ENCODE peak calls at places on chromosomes 3 and 15, in four cellular contexts. L is fibroblast of the aortic adventitia, Y is GM13976, M is activated B cell treated with CpG ODN at 0.5 μM for 24 hours. V is an unnamed sample.

GRCh38 chr3:52070724-52071621 is 14.6 kb upstream of the DUSP7 start:
- DNase-seq in L (no peak), Y (no peak), M (no peak), V (no peak)

GRCh38 chr3:108221403-108221802 is 821 bp downstream of the IFT57 start:
- DNase-seq in L (no peak), Y (no peak), M (no peak), V (no peak)

GRCh38 chr15:95032181-95032580 is 800.8 kb downstream of the MCTP2 start:
- DNase-seq in L (no peak), Y (no peak), M (no peak), V (no peak)

GRCh38 chr3:13850161-13850945 is 29.5 kb downstream of the WNT7A start:
- DNase-seq in L (peak), Y (no peak), M (no peak), V (no peak)

GRCh38 chr3:99522147-99522546 is 116.2 kb upstream of the COL8A1 start:
- DNase-seq in L (no peak), Y (no peak), M (no peak), V (no peak)

GRCh38 chr3:188854395-188855149 is 317.2 kb upstream of the TPRG1 start:
- DNase-seq in L (peak), Y (no peak), M (no peak), V (no peak)

GRCh38 chr3:188006726-188007393 is 147.1 kb upstream of the LPP start:
- DNase-seq in L (peak), Y (no peak), M (peak), V (no peak)

GRCh38 chr15:33955945-33956344 is 12.4 kb upstream of the CHRM5 start:
- DNase-seq in L (no peak), Y (no peak), M (no peak), V (no peak)

GRCh38 chr3:126013742-126014141 is 44.8 kb downstream of the ROPN1B start:
- DNase-seq in L (no peak), Y (peak), M (no peak), V (no peak)

GRCh38 chr3:133464573-133464972 is 64.7 kb downstream of the BFSP2 start:
- DNase-seq in L (peak), Y (no peak), M (no peak), V (no peak)

GRCh38 chr3:71057526-71057894 is 526.0 kb downstream of the FOXP1 start:
- DNase-seq in L (peak), Y (no peak), M (no peak), V (no peak)

GRCh38 chr3:115146418-115147328 is at the start of gene ZBTB20:
- DNase-seq in L (peak), Y (peak), M (peak), V (no peak)

GRCh38 chr15:90881978-90882721 is 2.2 kb upstream of the FES start:
- DNase-seq in L (no peak), Y (no peak), M (no peak), V (no peak)

GRCh38 chr3:176275113-176275512 is 922.2 kb downstream of the TBL1XR1 start:
- DNase-seq in L (no peak), Y (no peak), M (no peak), V (no peak)

GRCh38 chr3:114709102-114709501 is 415.3 kb downstream of the TIGIT start:
- DNase-seq in L (peak), Y (peak), M (no peak), V (no peak)

GRCh38 chr3:66233033-66233432 is 12.2 kb downstream of the SLC25A26 start:
- DNase-seq in L (no peak), Y (no peak), M (no peak), V (no peak)

GRCh38 chr3:53192608-53193007 is 31.6 kb downstream of the PRKCD start:
- DNase-seq in L (no peak), Y (no peak), M (no peak), V (no peak)

GRCh38 chr15:67547836-67548531 is 5.5 kb downstream of the MAP2K5 start:
- DNase-seq in L (peak), Y (no peak), M (no peak), V (no peak)

GRCh38 chr3:120798346-120798745 is 55.8 kb downstream of the GTF2E1 start:
- DNase-seq in L (peak), Y (no peak), M (no peak), V (no peak)

GRCh38 chr15:72375846-72376581 is at the start of gene HEXA:
- DNase-seq in L (peak), Y (peak), M (peak), V (peak)

GRCh38 chr3:66615643-66616301 is 115.0 kb upstream of the LRIG1 start:
- DNase-seq in L (no peak), Y (no peak), M (no peak), V (no peak)

GRCh38 chr15:94305133-94305532 is 73.8 kb downstream of the MCTP2 start:
- DNase-seq in L (no peak), Y (no peak), M (no peak), V (no peak)

GRCh38 chr3:164450276-164450905 is 627.9 kb downstream of the SI start:
- DNase-seq in L (peak), Y (no peak), M (no peak), V (no peak)

GRCh38 chr3:20843037-20843436 is 657.0 kb upstream of the SGO1 start:
- DNase-seq in L (no peak), Y (no peak), M (no peak), V (no peak)

GRCh38 chr3:55615694-55616310 is 128.7 kb upstream of the WNT5A start:
- DNase-seq in L (no peak), Y (no peak), M (no peak), V (no peak)

GRCh38 chr15:35557544-35557943 is 11.6 kb upstream of the DPH6 start:
- DNase-seq in L (peak), Y (no peak), M (no peak), V (no peak)

GRCh38 chr3:170037463-170038433 is at the start of gene GPR160:
- DNase-seq in L (peak), Y (peak), M (peak), V (peak)

GRCh38 chr3:127167315-127168043 is 25.5 kb upstream of the PRR23E start:
- DNase-seq in L (no peak), Y (no peak), M (no peak), V (no peak)

DNA sequence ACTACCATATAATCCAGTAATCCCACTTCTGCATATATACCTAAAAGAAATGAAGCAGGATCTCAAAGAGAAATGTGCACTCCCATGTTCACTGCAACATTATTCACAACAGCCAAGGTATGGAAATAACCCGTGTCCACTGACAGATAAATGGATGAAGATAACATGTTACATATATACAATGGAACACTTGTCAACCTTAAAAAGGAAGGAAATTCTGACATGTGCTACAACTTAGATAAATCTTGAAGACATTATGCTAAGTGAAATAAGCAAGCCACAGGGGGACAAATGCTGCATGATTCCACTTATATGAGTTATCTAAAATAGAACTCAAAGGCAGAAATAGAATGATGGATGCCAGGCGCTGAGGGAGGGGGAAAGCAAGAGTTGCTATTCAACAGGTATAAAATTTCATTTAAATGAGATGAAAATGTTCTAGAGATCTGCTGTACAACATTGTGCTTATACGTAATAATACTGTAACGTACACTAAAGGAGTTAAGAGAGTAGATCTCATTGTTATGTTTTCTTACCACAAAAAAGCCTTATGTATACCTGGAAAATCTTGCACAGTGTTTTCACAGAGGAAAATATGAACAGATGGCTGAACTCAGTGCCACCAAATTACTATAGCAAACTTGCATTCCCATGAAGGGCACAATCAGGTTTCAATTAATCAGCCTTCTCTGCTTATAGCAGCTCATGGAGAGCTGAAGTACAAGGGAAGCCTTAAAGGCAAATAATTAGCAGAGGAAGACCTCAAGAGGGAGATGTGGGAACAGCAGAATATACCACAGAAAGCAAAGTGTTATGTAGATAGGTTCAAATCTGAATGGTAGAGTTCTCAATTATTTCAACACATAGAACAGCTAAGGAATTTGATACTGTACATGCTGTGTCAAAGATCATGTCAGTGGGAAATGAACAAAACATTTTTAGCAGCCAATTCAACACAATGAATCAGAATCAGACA is 8.0 kb upstream of the VPS39 start:
- DNase-seq in L (peak), Y (no peak), M (no peak), V (no peak)
- TF ChIP-seq CTCF in L (no peak), Y (peak), M (no peak), V (peak)

DNA sequence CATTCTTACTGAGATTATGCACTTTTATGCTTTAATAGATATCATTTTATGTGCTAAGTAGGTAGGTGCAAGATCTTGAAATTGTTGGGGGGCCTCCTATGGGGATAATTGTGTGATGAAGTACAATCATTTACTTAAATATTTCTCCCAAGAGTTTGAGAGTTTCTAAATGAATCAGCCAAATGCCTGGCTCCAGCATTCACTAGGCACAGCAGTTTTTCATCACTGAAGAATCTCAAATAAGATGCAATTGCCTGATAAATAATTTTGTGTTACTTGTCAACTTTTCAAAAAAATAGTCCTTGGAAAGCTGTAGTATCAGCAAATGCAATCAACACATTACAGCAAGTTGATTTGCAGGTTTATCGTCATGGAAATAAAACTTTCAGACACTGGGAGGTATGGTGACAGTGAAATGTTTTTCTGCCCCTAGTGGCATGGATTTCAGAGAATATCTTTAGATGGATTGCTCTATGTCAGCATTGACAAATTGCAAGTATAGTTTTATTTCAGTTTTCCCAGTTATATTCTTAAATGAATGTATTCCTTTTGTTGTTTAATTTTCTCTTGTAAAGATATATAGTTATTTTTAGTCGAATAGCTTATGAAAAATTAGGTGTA is 167.1 kb downstream of the NEK11 start:
- DNase-seq in L (no peak), Y (no peak), M (no peak), V (no peak)
- TF ChIP-seq CTCF in L (no peak), Y (no peak), M (no peak), V (no peak)

DNA sequence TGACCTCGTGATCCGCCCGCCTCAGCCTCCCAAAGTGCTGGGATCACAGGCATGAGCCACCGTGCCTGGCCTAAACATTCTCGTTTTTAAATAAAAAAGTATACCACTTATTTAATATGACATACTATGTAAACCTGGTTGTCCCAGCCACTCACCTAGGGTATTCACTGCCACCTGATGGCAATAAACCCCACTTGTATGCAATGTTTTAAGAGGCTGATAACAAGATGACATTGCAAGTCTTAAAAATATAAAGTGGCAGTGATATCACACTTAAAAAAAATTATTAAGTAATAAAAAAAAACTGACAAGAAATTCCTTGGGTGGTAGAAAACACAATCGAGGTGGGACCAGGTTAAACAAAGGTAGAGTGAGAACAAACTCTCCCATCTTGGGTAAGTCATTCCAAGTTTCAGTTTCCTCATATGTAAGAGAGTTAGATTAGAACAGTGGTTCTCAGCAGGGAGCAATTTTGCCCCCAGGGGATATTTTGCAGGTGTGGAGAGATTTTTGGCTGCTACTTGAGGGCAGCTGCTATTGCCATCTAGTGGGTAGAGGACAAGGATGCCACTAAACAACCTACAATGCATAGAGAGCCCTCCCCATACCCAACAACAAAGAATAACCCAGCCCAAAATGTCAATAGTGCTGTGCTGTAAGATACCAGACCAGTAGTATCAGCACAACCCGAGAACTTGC is 14.5 kb downstream of the ARF4 start:
- DNase-seq in L (no peak), Y (no peak), M (no peak), V (no peak)
- TF ChIP-seq CTCF in L (peak), Y (no peak), M (no peak), V (peak)

GRCh38 chr3:96813820-96814580 is 394 bp upstream of the EPHA6 start:
- DNase-seq in L (peak), Y (peak), M (no peak), V (peak)
- TF ChIP-seq CTCF in L (peak), Y (no peak), M (no peak), V (peak)

DNA sequence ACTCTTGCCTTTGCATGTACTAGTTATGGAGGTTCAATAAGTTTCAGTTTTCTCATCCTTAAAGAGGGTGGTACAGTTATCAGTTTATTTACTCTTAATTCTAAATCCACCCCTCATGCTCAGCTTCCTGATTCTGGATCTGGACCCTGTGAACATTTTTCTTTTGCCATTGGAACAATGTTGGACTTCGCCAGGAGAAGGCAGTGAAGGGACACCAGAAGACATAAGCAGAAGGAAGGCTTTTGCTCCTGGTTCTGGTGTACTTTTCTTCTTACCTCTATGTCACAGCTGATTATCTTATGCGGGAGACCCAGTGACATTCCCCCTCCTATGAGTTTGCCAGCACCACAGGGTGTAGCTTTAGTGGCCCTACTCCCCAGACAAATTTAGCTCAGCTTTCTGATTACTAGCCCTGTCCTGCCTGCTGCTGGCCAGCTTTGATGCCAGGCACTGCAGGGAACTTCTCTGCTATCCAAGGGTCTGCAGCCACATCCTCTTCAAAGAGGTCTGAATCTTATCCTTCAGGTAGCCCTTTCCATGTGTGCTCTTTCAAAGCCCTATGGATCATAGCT is 466.3 kb upstream of the EPHA3 start:
- DNase-seq in L (no peak), Y (no peak), M (no peak), V (no peak)
- TF ChIP-seq CTCF in L (no peak), Y (no peak), M (no peak), V (no peak)

GRCh38 chr3:87147562-87147961 is 79.5 kb upstream of the CHMP2B start:
- DNase-seq in L (no peak), Y (no peak), M (no peak), V (no peak)

GRCh38 chr3:87148020-87148419 is 79.1 kb upstream of the CHMP2B start:
- DNase-seq in L (no peak), Y (no peak), M (no peak), V (no peak)

GRCh38 chr3:87145553-87145952 is 81.6 kb upstream of the CHMP2B start:
- DNase-seq in L (peak), Y (peak), M (no peak), V (no peak)
- TF ChIP-seq CTCF in L (peak), Y (no peak), M (no peak), V (peak)

GRCh38 chr15:57529748-57530147 is 62.0 kb upstream of the MYZAP start:
- DNase-seq in L (no peak), Y (no peak), M (no peak), V (no peak)
- TF ChIP-seq CTCF in L (no peak), Y (no peak), M (no peak), V (no peak)

GRCh38 chr3:4977889-4978258 is 1.4 kb upstream of the BHLHE40 start:
- DNase-seq in L (no peak), Y (no peak), M (no peak), V (no peak)
- TF ChIP-seq CTCF in L (no peak), Y (no peak), M (no peak), V (no peak)

DNA sequence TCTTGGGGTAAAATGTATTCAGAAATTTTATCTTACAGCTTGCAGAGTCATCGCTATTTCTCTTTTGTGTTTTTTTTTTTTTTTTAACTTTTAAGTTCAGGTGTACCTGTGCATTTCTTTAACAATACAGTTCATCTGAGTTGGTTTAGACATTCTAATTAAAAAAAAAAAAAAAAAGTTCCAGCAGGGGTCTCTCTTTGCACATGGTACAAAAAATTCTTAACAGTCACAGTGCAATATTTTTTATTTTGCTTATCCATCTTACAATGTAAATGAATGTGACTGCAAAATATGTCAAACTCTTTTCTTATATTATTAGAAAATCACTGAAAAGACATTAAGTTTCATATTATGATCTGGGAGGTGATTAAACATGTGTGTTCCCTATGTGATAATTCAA is 47.5 kb upstream of the SLC9A9 start:
- DNase-seq in L (peak), Y (peak), M (no peak), V (no peak)
- TF ChIP-seq CTCF in L (peak), Y (no peak), M (peak), V (peak)